ENCODE peak calls at places on chromosomes 4 and X, in eight cellular contexts. R is epithelial cell of esophagus, U is GM12865, N is body of pancreas, A is RWPE2, V is ovary, C is cardiac fibroblast, J is AG09319. H is an unnamed sample.

GRCh38 chr4:109764785-109765419 is 35.0 kb upstream of the PLA2G12A start:
- DNase-seq in R (no peak), U (no peak), N (no peak), A (no peak), V (no peak), C (no peak), J (no peak), H (no peak)

GRCh38 chrX:15930585-15930984 is 76.0 kb upstream of the AP1S2 start:
- DNase-seq in R (peak), U (peak), N (no peak), A (no peak), V (no peak), C (peak), J (peak), H (no peak)

GRCh38 chrX:14351889-14352288 is 177.4 kb upstream of the GLRA2 start:
- DNase-seq in R (no peak), U (no peak), N (no peak), A (no peak), V (no peak), C (no peak), J (no peak), H (no peak)

GRCh38 chr4:89344571-89344970 is 37.0 kb upstream of the GPRIN3 start:
- DNase-seq in R (no peak), U (no peak), N (no peak), A (no peak), V (no peak), C (peak), J (no peak), H (no peak)

GRCh38 chr4:77432702-77433101 is 172.9 kb upstream of the CXCL13 start:
- DNase-seq in R (peak), U (peak), N (no peak), A (no peak), V (no peak), C (peak), J (no peak), H (no peak)

GRCh38 chrX:24479924-24480722 is 15.0 kb downstream of the PDK3 start:
- DNase-seq in R (peak), U (peak), N (no peak), A (no peak), V (no peak), C (no peak), J (no peak), H (peak)

GRCh38 chr4:6307230-6307629 is 37.6 kb downstream of the WFS1 start:
- DNase-seq in R (no peak), U (no peak), N (no peak), A (no peak), V (no peak), C (no peak), J (no peak), H (no peak)

GRCh38 chrX:20224814-20225487 is 41.8 kb downstream of the RPS6KA3 start:
- DNase-seq in R (peak), U (peak), N (no peak), A (no peak), V (no peak), C (peak), J (no peak), H (no peak)

GRCh38 chrX:386239-386767 is 404 bp downstream of the PPP2R3B start:
- DNase-seq in R (no peak), U (peak), N (peak), A (no peak), V (no peak), C (no peak), J (no peak), H (no peak)

GRCh38 chr4:160175064-160175643 is 1072.3 kb downstream of the RAPGEF2 start:
- DNase-seq in R (peak), U (no peak), N (no peak), A (no peak), V (no peak), C (no peak), J (no peak), H (no peak)

GRCh38 chrX:53093177-53093655 is 726 bp upstream of the KANTR start:
- DNase-seq in R (peak), U (peak), N (peak), A (peak), V (peak), C (peak), J (peak), H (peak)

GRCh38 chrX:37378399-37378798 is 29.2 kb downstream of the PRRG1 start:
- DNase-seq in R (peak), U (no peak), N (no peak), A (no peak), V (no peak), C (peak), J (peak), H (no peak)

GRCh38 chrX:153971124-153971631 is 440 bp downstream of the HCFC1 start:
- DNase-seq in R (peak), U (peak), N (peak), A (peak), V (peak), C (peak), J (peak), H (peak)

GRCh38 chrX:40169193-40170086 is 71.7 kb upstream of the BCOR start:
- DNase-seq in R (peak), U (peak), N (no peak), A (no peak), V (peak), C (peak), J (no peak), H (peak)
- TF ChIP-seq CTCF in R (peak), U (peak), N (peak), A (peak), V (peak), C (peak), J (peak), H (peak)

GRCh38 chr4:123308667-123309066 is 87.9 kb upstream of the SPRY1 start:
- DNase-seq in R (no peak), U (no peak), N (no peak), A (no peak), V (no peak), C (no peak), J (no peak), H (no peak)
- TF ChIP-seq CTCF in R (no peak), U (no peak), N (no peak), A (no peak), V (no peak), C (no peak), J (no peak), H (no peak)

DNA sequence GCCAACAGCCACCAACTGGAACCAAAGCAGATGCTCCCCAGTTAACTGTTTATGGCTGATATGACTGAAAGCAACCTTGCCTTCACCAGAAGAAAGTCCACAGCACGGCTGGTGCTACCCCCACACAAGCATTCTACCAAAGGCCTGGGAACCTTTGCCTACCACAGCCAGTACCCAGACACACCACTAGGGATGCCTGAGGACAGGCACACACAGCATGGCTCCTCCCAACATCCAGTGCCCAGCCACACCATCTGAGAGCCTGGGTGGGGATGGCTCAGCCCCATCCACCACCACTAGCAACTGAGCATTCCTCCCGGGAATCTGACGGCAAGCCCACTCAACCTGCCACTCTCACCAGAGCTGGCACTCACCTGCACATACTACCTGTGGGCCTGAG is 178.6 kb downstream of the SLC7A11 start:
- DNase-seq in R (no peak), U (no peak), N (no peak), A (no peak), V (no peak), C (no peak), J (no peak), H (no peak)
- TF ChIP-seq CTCF in R (no peak), U (no peak), N (no peak), A (no peak), V (no peak), C (peak), J (no peak), H (no peak)

GRCh38 chrX:150207733-150208132 is 155.4 kb upstream of the MAMLD1 start:
- DNase-seq in R (no peak), U (no peak), N (no peak), A (no peak), V (no peak), C (no peak), J (no peak), H (no peak)

GRCh38 chrX:150202641-150203248 is 160.4 kb upstream of the MAMLD1 start:
- DNase-seq in R (peak), U (no peak), N (no peak), A (no peak), V (no peak), C (peak), J (no peak), H (peak)

GRCh38 chrX:150203249-150203647 is 159.9 kb upstream of the MAMLD1 start:
- DNase-seq in R (no peak), U (peak), N (no peak), A (no peak), V (no peak), C (no peak), J (no peak), H (no peak)

GRCh38 chrX:150201841-150202240 is 161.3 kb upstream of the MAMLD1 start:
- DNase-seq in R (no peak), U (no peak), N (no peak), A (no peak), V (no peak), C (peak), J (no peak), H (no peak)

GRCh38 chrX:150205011-150205410 is 158.1 kb upstream of the MAMLD1 start:
- DNase-seq in R (no peak), U (no peak), N (peak), A (no peak), V (no peak), C (peak), J (no peak), H (no peak)
- TF ChIP-seq CTCF in R (no peak), U (no peak), N (no peak), A (peak), V (no peak), C (peak), J (no peak), H (no peak)

DNA sequence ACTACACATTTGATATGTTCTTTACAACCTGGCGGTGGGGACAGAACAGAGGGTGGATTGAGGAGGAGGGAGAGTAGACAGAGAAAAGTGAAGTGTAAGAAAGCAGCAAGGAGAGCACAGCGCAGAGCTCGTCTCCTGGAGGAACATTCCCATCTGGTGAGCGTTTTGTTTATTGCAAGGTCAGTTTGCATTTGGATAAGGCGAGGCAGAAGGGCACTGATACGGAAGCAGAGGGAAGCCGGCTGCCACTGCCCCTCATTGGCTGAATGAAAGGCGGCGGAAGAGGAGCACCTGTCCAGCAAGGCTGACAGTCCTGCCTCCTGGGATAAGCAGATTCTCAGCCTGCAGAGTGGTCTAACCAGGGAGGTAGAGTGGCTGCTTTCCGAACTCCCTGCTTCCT is 83.2 kb downstream of the GPR143 start:
- DNase-seq in R (no peak), U (no peak), N (peak), A (no peak), V (no peak), C (peak), J (no peak), H (no peak)
- TF ChIP-seq CTCF in R (peak), U (no peak), N (peak), A (no peak), V (no peak), C (peak), J (peak), H (no peak)

H was measured in CD14-positive monocyte.